ENCODE peak calls at places on chromosomes 4 and X, in six cellular contexts. K is neural progenitor cell, U is choroid plexus epithelial cell, B is OCI-LY7, O is spleen, P is fibroblast of mammary gland. C is an unnamed sample.

GRCh38 chr4:131427000-131427399 is 1722.1 kb upstream of the PCDH10 start:
- DNase-seq in K (no peak), U (peak; percentile 0), B (no peak), O (no peak), P (no peak), C (no peak)

GRCh38 chr4:26789208-26789607 is 71.4 kb upstream of the STIM2 start:
- DNase-seq in K (no peak), U (no peak), B (no peak), O (no peak), P (peak; percentile 17), C (no peak)

GRCh38 chr4:41693629-41694028 is 54.9 kb downstream of the PHOX2B start:
- DNase-seq in K (peak; percentile 41), U (peak; percentile 72), B (peak; percentile 35), O (no peak), P (peak; percentile 39), C (no peak)

GRCh38 chrX:72274526-72274925 is 2.5 kb downstream of the RPS4X start:
- DNase-seq in K (no peak), U (peak; percentile 49), B (no peak), O (no peak), P (peak; percentile 34), C (no peak)

GRCh38 chr4:180031330-180031729 is 2211.9 kb upstream of the TENM3 start:
- DNase-seq in K (no peak), U (no peak), B (no peak), O (no peak), P (no peak), C (no peak)

GRCh38 chr4:66522244-66522643 is 852.0 kb upstream of the EPHA5 start:
- DNase-seq in K (no peak), U (no peak), B (no peak), O (no peak), P (no peak), C (no peak)

GRCh38 chr4:93416337-93417102 is 412.0 kb upstream of the ATOH1 start:
- DNase-seq in K (no peak), U (peak; percentile 11), B (no peak), O (no peak), P (no peak), C (no peak)

GRCh38 chr4:118776166-118776954 is 59.6 kb downstream of the SEC24D start:
- DNase-seq in K (no peak), U (peak; percentile 76), B (no peak), O (no peak), P (peak; percentile 68), C (no peak)

GRCh38 chrX:129968968-129969367 is 13.5 kb upstream of the BCORL1 start:
- DNase-seq in K (no peak), U (no peak), B (no peak), O (no peak), P (no peak), C (no peak)

GRCh38 chr4:22238742-22239141 is 277.1 kb downstream of the ADGRA3 start:
- DNase-seq in K (peak; percentile 60), U (no peak), B (no peak), O (no peak), P (no peak), C (no peak)

GRCh38 chr4:134278675-134279074 is 77.1 kb upstream of the PABPC4L start:
- DNase-seq in K (no peak), U (no peak), B (no peak), O (no peak), P (no peak), C (no peak)

GRCh38 chr4:46931981-46932380 is 22.9 kb upstream of the COX7B2 start:
- DNase-seq in K (peak; percentile 58), U (peak; percentile 78), B (peak; percentile 14), O (no peak), P (peak; percentile 36), C (no peak)

GRCh38 chrX:129772796-129773431 is 6.8 kb upstream of the SASH3 start:
- DNase-seq in K (no peak), U (no peak), B (peak; percentile 92), O (peak; percentile 96), P (no peak), C (no peak)

GRCh38 chr4:86919824-86920223 is 15.0 kb upstream of the AFF1 start:
- DNase-seq in K (no peak), U (peak; percentile 54), B (no peak), O (no peak), P (peak; percentile 42), C (no peak)

GRCh38 chr4:25439913-25440477 is 62.9 kb downstream of the ANAPC4 start:
- DNase-seq in K (peak; percentile 80), U (peak; percentile 88), B (peak; percentile 78), O (no peak), P (peak; percentile 75), C (peak; percentile 33)

GRCh38 chr4:121421594-121421993 is 40.8 kb upstream of the QRFPR start:
- DNase-seq in K (peak; percentile 35), U (peak; percentile 19), B (no peak), O (no peak), P (peak; percentile 12), C (no peak)

GRCh38 chr4:76867880-76868655 is 29.9 kb downstream of the SOWAHB start:
- DNase-seq in K (peak; percentile 35), U (no peak), B (no peak), O (no peak), P (no peak), C (no peak)

GRCh38 chr4:36394352-36394903 is 113.0 kb downstream of the DTHD1 start:
- DNase-seq in K (no peak), U (no peak), B (no peak), O (no peak), P (no peak), C (peak; percentile 50)

GRCh38 chr4:175246941-175247340 is 328.8 kb downstream of the ADAM29 start:
- DNase-seq in K (no peak), U (peak; percentile 58), B (no peak), O (no peak), P (no peak), C (no peak)

GRCh38 chrX:84118315-84118714 is 69.7 kb downstream of the RPS6KA6 start:
- DNase-seq in K (no peak), U (no peak), B (no peak), O (no peak), P (no peak), C (no peak)

GRCh38 chr4:19945979-19946380 is 305.7 kb upstream of the SLIT2 start:
- DNase-seq in K (no peak), U (peak; percentile 98), B (no peak), O (no peak), P (peak; percentile 100), C (no peak)

GRCh38 chr4:73589261-73589847 is 30.9 kb downstream of the RASSF6 start:
- DNase-seq in K (no peak), U (peak; percentile 85), B (no peak), O (no peak), P (peak; percentile 92), C (no peak)

GRCh38 chr4:73588613-73589012 is 31.6 kb downstream of the RASSF6 start:
- DNase-seq in K (no peak), U (no peak), B (no peak), O (no peak), P (no peak), C (no peak)

GRCh38 chr4:73586040-73586439 is 34.2 kb downstream of the RASSF6 start:
- DNase-seq in K (no peak), U (no peak), B (no peak), O (no peak), P (peak; percentile 41), C (no peak)

GRCh38 chr4:73593631-73594241 is 26.5 kb downstream of the RASSF6 start:
- DNase-seq in K (peak; percentile 27), U (peak; percentile 75), B (peak; percentile 61), O (no peak), P (peak; percentile 60), C (no peak)

GRCh38 chr4:73589887-73590801 is 30.1 kb downstream of the RASSF6 start:
- DNase-seq in K (no peak), U (no peak), B (peak; percentile 93), O (no peak), P (no peak), C (no peak)
- H3K4me3 ChIP-seq in K (no peak overlapping the region), U (no peak overlapping the region), B (peak overlapping the region; percentile 49), O (no peak overlapping the region), P (no peak overlapping the region), C (no peak overlapping the region)

GRCh38 chrX:152926279-152926678 is 28.4 kb downstream of the ZNF185 start:
- DNase-seq in K (peak; percentile 59), U (peak; percentile 65), B (peak; percentile 70), O (no peak), P (peak; percentile 74), C (peak; percentile 28)
- TF ChIP-seq CTCF in K (peak; percentile 51), U (peak; percentile 67), B (peak; percentile 71), O (peak; percentile 13), P (peak; percentile 45), C (peak; percentile 50)

DNA sequence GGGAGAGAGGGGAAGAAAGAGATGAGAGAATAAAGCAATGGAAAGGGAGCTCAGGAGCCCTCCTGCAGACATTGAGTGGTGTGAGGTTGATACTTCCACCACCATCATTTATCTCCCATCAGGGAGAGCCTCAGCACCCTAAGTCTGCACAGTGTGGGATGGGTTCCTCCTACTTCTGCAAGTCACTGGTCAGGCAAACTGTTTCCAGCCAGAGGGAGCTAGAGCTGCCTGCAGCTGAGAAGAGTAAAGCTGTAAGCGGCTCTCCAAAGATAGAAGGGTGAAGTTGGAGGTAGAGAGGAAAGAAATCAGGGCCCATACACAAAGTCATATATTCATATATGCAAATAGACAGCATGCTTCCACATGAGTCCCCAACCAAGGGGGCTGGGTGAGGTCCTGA is 21.8 kb upstream of the ZNF81 start:
- DNase-seq in K (peak; percentile 13), U (peak; percentile 46), B (no peak), O (no peak), P (no peak), C (no peak)
- H3K4me3 ChIP-seq in K (no peak overlapping the region), U (no peak overlapping the region), B (no peak overlapping the region), O (no peak overlapping the region), P (no peak overlapping the region), C (no peak overlapping the region)

GRCh38 chr4:176656108-176656507 is 136.6 kb downstream of the VEGFC start:
- DNase-seq in K (no peak), U (no peak), B (no peak), O (no peak), P (no peak), C (no peak)

GRCh38 chr4:176664964-176665363 is 127.8 kb downstream of the VEGFC start:
- DNase-seq in K (no peak), U (no peak), B (no peak), O (no peak), P (no peak), C (no peak)

GRCh38 chr4:176654565-176655216 is 138.0 kb downstream of the VEGFC start:
- DNase-seq in K (no peak), U (peak; percentile 20), B (no peak), O (no peak), P (no peak), C (no peak)

GRCh38 chr4:176660561-176660960 is 132.2 kb downstream of the VEGFC start:
- DNase-seq in K (peak; percentile 17), U (no peak), B (no peak), O (no peak), P (no peak), C (no peak)
- TF ChIP-seq CTCF in K (peak; percentile 25), U (peak; percentile 49), B (no peak), O (no peak), P (peak; percentile 18), C (peak; percentile 23)

C was measured in LNCaP clone FGC.